ENCODE peak calls at places on chromosomes 11 and 22, in nine cellular contexts. W, V, P, Q, I, D, R, B and F are unnamed samples.

GRCh38 chr11:119664701-119665420 is 64.1 kb downstream of the NECTIN1 start:
- DNase-seq in W (no peak), V (no peak), P (no peak), Q (no peak), I (no peak), D (no peak), R (no peak), B (no peak), F (no peak)

GRCh38 chr11:35529971-35530495 is 4.6 kb upstream of the PAMR1 start:
- DNase-seq in W (no peak), V (no peak), P (no peak), Q (no peak), I (peak; percentile 98), D (no peak), R (no peak), B (peak; percentile 30), F (peak; percentile 87)

GRCh38 chr11:69352715-69353325 is 58.9 kb downstream of the MYEOV start:
- DNase-seq in W (no peak), V (peak; percentile 54), P (no peak), Q (peak; percentile 73), I (peak; percentile 98), D (no peak), R (peak; percentile 23), B (no peak), F (peak; percentile 76)

GRCh38 chr11:134276396-134277175 is 407 bp downstream of the GLB1L3 start:
- DNase-seq in W (no peak), V (no peak), P (no peak), Q (no peak), I (no peak), D (no peak), R (no peak), B (no peak), F (no peak)

GRCh38 chr11:107359701-107360100 is 97.9 kb downstream of the CWF19L2 start:
- DNase-seq in W (no peak), V (no peak), P (no peak), Q (no peak), I (peak; percentile 7), D (no peak), R (no peak), B (no peak), F (no peak)

GRCh38 chr11:76672431-76673163 is 2.0 kb upstream of the LRRC32 start:
- DNase-seq in W (no peak), V (no peak), P (no peak), Q (no peak), I (no peak), D (peak; percentile 94), R (no peak), B (no peak), F (no peak)

GRCh38 chr22:38317237-38317994 is at the start of gene CSNK1E:
- DNase-seq in W (peak; percentile 86), V (peak; percentile 94), P (peak; percentile 51), Q (no peak), I (no peak), D (peak; percentile 94), R (peak; percentile 86), B (peak; percentile 86), F (no peak)

GRCh38 chr11:122604626-122605025 is 50.9 kb upstream of the UBASH3B start:
- DNase-seq in W (no peak), V (no peak), P (no peak), Q (no peak), I (no peak), D (no peak), R (no peak), B (no peak), F (no peak)

DNA sequence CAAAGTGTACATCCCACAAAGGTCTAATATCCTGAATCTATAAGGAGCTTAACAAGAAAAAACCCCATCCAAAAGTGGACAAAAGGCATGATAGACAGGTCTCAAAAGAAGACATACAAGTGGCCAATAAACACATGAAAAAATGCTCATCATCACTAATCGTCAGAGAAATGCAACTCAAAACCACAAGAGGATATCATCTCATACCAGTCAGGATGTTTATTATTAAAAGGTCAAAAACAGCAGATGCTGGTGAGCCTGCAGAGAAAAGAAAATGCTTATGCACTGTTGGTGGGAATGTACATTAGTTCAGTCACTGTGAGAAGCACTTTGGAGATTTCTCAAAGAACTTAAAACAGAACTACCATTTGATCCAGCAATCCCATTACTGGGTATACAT is 12.7 kb downstream of the LGALS12 start:
- DNase-seq in W (no peak), V (no peak), P (no peak), Q (no peak), I (peak; percentile 76), D (no peak), R (no peak), B (no peak), F (peak; percentile 56)
- H3K4me3 ChIP-seq in W (no peak overlapping the region), V (no peak overlapping the region), P (no peak overlapping the region), Q (no peak overlapping the region), I (no peak overlapping the region), D (no peak overlapping the region), R (no peak overlapping the region), B (no peak overlapping the region), F (no peak overlapping the region)

GRCh38 chr22:22201185-22201924 is 43.2 kb upstream of the VPREB1 start:
- DNase-seq in W (peak; percentile 41), V (no peak), P (no peak), Q (no peak), I (peak; percentile 39), D (peak; percentile 89), R (peak; percentile 48), B (peak; percentile 50), F (no peak)
- TF ChIP-seq CTCF in W (peak; percentile 28), V (peak; percentile 15), P (peak; percentile 26), Q (peak; percentile 91), I (peak; percentile 70), D (peak; percentile 50), R (no peak), B (no peak), F (peak; percentile 79)

GRCh38 chr11:121450424-121450823 is 1.7 kb upstream of the SORL1 start:
- DNase-seq in W (no peak), V (no peak), P (no peak), Q (no peak), I (no peak), D (no peak), R (no peak), B (no peak), F (no peak)
- H3K4me3 ChIP-seq in W (no peak overlapping the region), V (no peak overlapping the region), P (no peak overlapping the region), Q (no peak overlapping the region), I (no peak overlapping the region), D (peak overlapping the region; percentile 83), R (no peak overlapping the region), B (no peak overlapping the region), F (no peak overlapping the region)

GRCh38 chr11:95968585-95968984 is 44.7 kb upstream of the MTMR2 start:
- DNase-seq in W (no peak), V (no peak), P (no peak), Q (no peak), I (peak; percentile 33), D (no peak), R (no peak), B (no peak), F (no peak)
- TF ChIP-seq CTCF in W (peak; percentile 54), V (no peak), P (peak; percentile 14), Q (peak; percentile 43), I (peak; percentile 53), D (no peak), R (no peak), B (peak; percentile 22), F (peak; percentile 10)

DNA sequence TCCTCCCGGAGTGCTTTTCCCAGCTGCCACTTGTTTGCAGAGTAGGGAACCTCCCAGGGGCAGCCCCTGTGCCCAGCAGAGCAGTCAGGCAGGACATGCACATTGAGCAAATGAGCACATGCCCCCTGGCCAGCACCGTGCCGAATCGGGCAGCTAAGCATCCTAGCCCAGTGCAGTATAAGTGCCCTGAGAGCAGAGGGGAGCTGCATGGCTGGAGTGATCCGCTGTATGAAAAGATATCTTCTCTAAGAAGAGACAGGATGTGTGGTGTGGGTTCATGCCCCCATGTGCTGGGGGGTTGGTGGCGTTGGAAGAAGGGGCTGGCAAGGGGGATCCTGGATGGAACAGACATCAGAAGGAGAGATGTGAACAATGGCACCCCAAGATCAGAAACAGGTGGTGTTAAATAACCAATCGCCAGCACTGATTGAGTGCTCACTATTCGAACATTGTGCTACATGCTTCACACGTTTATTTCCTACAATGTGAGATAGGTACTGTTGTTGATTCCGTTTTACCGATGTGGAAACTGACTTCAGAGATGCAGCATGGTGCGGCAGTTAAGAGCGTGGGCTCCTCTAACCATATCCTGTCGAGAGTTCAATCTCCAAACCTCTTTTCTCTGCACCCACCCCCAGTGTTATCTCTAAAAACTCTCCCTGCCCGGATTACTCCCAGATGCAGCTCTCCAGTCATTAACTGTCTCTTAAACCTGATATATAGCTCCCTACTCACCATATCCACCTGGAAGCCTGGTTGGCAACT is 1.3 kb downstream of the AIP start:
- DNase-seq in W (no peak), V (no peak), P (no peak), Q (no peak), I (no peak), D (no peak), R (no peak), B (no peak), F (no peak)
- H3K4me3 ChIP-seq in W (peak overlapping the region; percentile 37), V (no peak overlapping the region), P (no peak overlapping the region), Q (peak overlapping the region; percentile 66), I (no peak overlapping the region), D (peak overlapping the region; percentile 62), R (peak overlapping the region; percentile 57), B (peak overlapping the region; percentile 52), F (peak overlapping the region; percentile 79)

GRCh38 chr11:63837027-63837688 is 1.8 kb upstream of the MARK2 start:
- DNase-seq in W (peak; percentile 88), V (peak; percentile 87), P (peak; percentile 65), Q (peak; percentile 68), I (peak; percentile 74), D (peak; percentile 81), R (peak; percentile 84), B (peak; percentile 57), F (no peak)
- TF ChIP-seq CTCF in W (peak; percentile 87), V (peak; percentile 91), P (peak; percentile 88), Q (peak; percentile 88), I (peak; percentile 96), D (peak; percentile 93), R (peak; percentile 82), B (peak; percentile 88), F (peak; percentile 81)

DNA sequence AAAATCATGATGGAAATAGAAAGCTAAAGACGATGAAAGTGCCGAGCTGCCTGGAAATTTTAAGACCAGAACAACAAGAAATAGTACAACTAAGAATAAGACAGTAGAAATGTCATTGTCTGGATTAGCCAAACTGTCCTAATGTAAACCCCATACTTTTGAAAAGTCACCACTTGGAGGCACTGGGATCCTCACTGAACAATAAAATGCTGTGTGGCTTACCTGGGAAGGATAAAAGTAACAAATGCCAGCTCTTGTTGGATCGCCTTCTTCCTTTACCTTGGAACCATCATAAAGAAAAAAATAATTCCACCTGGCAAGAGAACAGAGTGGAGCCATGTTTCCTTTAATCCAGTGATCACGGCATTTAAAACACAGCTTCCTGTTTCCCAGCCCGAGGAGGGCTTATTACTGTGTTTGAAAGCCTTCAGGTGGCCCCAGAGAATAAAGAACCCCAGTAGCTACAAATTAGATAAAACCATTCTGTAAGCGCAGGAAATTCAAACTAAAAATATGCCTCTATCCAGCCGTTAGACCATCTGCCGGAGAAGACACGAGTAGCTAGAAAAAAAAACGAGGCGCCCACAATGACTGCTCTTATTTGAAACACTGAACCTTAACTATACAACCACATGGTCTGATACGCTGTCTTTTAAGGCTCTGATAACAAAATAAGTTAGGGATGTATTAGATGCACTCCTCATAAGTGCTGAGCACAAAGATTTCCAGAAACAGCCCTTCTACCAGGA is 4.4 kb downstream of the HPS4 start:
- DNase-seq in W (no peak), V (no peak), P (no peak), Q (no peak), I (no peak), D (no peak), R (no peak), B (no peak), F (no peak)
- H3K4me3 ChIP-seq in W (no peak overlapping the region), V (no peak overlapping the region), P (peak overlapping the region; percentile 40), Q (peak overlapping the region; percentile 27), I (peak overlapping the region; percentile 31), D (peak overlapping the region; percentile 13), R (peak overlapping the region; percentile 34), B (no peak overlapping the region), F (no peak overlapping the region)

GRCh38 chr11:112795142-112795815 is 165.9 kb upstream of the NCAM1 start:
- DNase-seq in W (no peak), V (peak; percentile 48), P (peak; percentile 2), Q (peak; percentile 17), I (peak; percentile 49), D (no peak), R (peak; percentile 35), B (no peak), F (no peak)
- TF ChIP-seq CTCF in W (peak; percentile 88), V (peak; percentile 47), P (peak; percentile 63), Q (peak; percentile 91), I (peak; percentile 70), D (peak; percentile 60), R (peak; percentile 52), B (peak; percentile 44), F (peak; percentile 51)